ENCODE peak calls at places on chromosomes 6 and 20, in five cellular contexts. One of them, this sample, is unnamed. For H3K36me3, the result is how much of the 10 kb centered on the place peaks cover.

GRCh38 chr20:33373735-33374605 is 27.3 kb downstream of the CDK5RAP1 start:
- DNase-seq in kidney: no peak
- DNase-seq in fibroblast of lung: peak
- DNase-seq in endothelial cell of umbilical vein: peak
- DNase-seq in OCI-LY7: no peak
- DNase-seq in this sample: no peak

GRCh38 chr6:4388675-4389074 is 253.3 kb upstream of the ECI2 start:
- DNase-seq in kidney: no peak
- DNase-seq in fibroblast of lung: no peak
- DNase-seq in endothelial cell of umbilical vein: no peak
- DNase-seq in OCI-LY7: no peak
- DNase-seq in this sample: no peak

GRCh38 chr20:1327241-1327653 is 1.7 kb downstream of the SDCBP2 start:
- DNase-seq in kidney: no peak
- DNase-seq in fibroblast of lung: peak
- DNase-seq in endothelial cell of umbilical vein: peak
- DNase-seq in OCI-LY7: no peak
- DNase-seq in this sample: peak

GRCh38 chr6:167005350-167006159 is 6.4 kb downstream of the CEP43 start:
- DNase-seq in kidney: peak
- DNase-seq in fibroblast of lung: no peak
- DNase-seq in endothelial cell of umbilical vein: no peak
- DNase-seq in OCI-LY7: no peak
- DNase-seq in this sample: no peak

GRCh38 chr6:23994013-23994412 is 132.0 kb upstream of the NRSN1 start:
- DNase-seq in kidney: no peak
- DNase-seq in fibroblast of lung: no peak
- DNase-seq in endothelial cell of umbilical vein: no peak
- DNase-seq in OCI-LY7: no peak
- DNase-seq in this sample: no peak

GRCh38 chr20:45775411-45775810 is 16.3 kb downstream of the WFDC3 start:
- DNase-seq in kidney: no peak
- DNase-seq in fibroblast of lung: no peak
- DNase-seq in endothelial cell of umbilical vein: no peak
- DNase-seq in OCI-LY7: no peak
- DNase-seq in this sample: no peak

GRCh38 chr6:100479180-100480035 is 14.7 kb upstream of the SIM1 start:
- DNase-seq in kidney: no peak
- DNase-seq in fibroblast of lung: peak
- DNase-seq in endothelial cell of umbilical vein: peak
- DNase-seq in OCI-LY7: peak
- DNase-seq in this sample: no peak

GRCh38 chr6:7998103-7998725 is 66.0 kb downstream of the BLOC1S5 start:
- DNase-seq in kidney: no peak
- DNase-seq in fibroblast of lung: peak
- DNase-seq in endothelial cell of umbilical vein: no peak
- DNase-seq in OCI-LY7: no peak
- DNase-seq in this sample: no peak

GRCh38 chr20:24776755-24777271 is 172.3 kb upstream of the CST7 start:
- DNase-seq in kidney: no peak
- DNase-seq in fibroblast of lung: no peak
- DNase-seq in endothelial cell of umbilical vein: no peak
- DNase-seq in OCI-LY7: no peak
- DNase-seq in this sample: peak

GRCh38 chr20:42700423-42700822 is 489.3 kb downstream of the PTPRT start:
- DNase-seq in kidney: no peak
- DNase-seq in fibroblast of lung: no peak
- DNase-seq in endothelial cell of umbilical vein: no peak
- DNase-seq in OCI-LY7: no peak
- DNase-seq in this sample: no peak

GRCh38 chr6:136744889-136745288 is 47.4 kb downstream of the MAP3K5 start:
- DNase-seq in kidney: no peak
- DNase-seq in fibroblast of lung: no peak
- DNase-seq in endothelial cell of umbilical vein: no peak
- DNase-seq in OCI-LY7: no peak
- DNase-seq in this sample: no peak

GRCh38 chr20:62646851-62647520 is 4.7 kb downstream of the SLCO4A1 start:
- DNase-seq in kidney: no peak
- DNase-seq in fibroblast of lung: no peak
- DNase-seq in endothelial cell of umbilical vein: no peak
- DNase-seq in OCI-LY7: peak
- DNase-seq in this sample: no peak

GRCh38 chr6:12570461-12571030 is 146.0 kb upstream of the PHACTR1 start:
- DNase-seq in kidney: no peak
- DNase-seq in fibroblast of lung: no peak
- DNase-seq in endothelial cell of umbilical vein: peak
- DNase-seq in OCI-LY7: no peak
- DNase-seq in this sample: no peak

GRCh38 chr20:39800548-39800947 is 838.4 kb downstream of the DHX35 start:
- DNase-seq in kidney: peak
- DNase-seq in fibroblast of lung: peak
- DNase-seq in endothelial cell of umbilical vein: peak
- DNase-seq in OCI-LY7: no peak
- DNase-seq in this sample: no peak

GRCh38 chr6:140858381-140858971 is 1274.2 kb upstream of the GJE1 start:
- DNase-seq in kidney: no peak
- DNase-seq in fibroblast of lung: no peak
- DNase-seq in endothelial cell of umbilical vein: peak
- DNase-seq in OCI-LY7: no peak
- DNase-seq in this sample: no peak

GRCh38 chr20:53195882-53196610 is 223.9 kb downstream of the TSHZ2 start:
- DNase-seq in kidney: no peak
- DNase-seq in fibroblast of lung: no peak
- DNase-seq in endothelial cell of umbilical vein: no peak
- DNase-seq in OCI-LY7: peak
- DNase-seq in this sample: no peak

GRCh38 chr6:161038229-161039003 is 46.8 kb downstream of the MAP3K4 start:
- DNase-seq in kidney: no peak
- DNase-seq in fibroblast of lung: peak
- DNase-seq in endothelial cell of umbilical vein: peak
- DNase-seq in OCI-LY7: no peak
- DNase-seq in this sample: no peak

GRCh38 chr6:21199246-21199645 is 394.3 kb upstream of the SOX4 start:
- DNase-seq in kidney: no peak
- DNase-seq in fibroblast of lung: no peak
- DNase-seq in endothelial cell of umbilical vein: no peak
- DNase-seq in OCI-LY7: no peak
- DNase-seq in this sample: no peak

GRCh38 chr6:24931752-24932691 is 3.7 kb downstream of the RIPOR2 start:
- DNase-seq in kidney: no peak
- DNase-seq in fibroblast of lung: peak
- DNase-seq in endothelial cell of umbilical vein: peak
- DNase-seq in OCI-LY7: peak
- DNase-seq in this sample: peak

GRCh38 chr6:144551339-144551738 is 266.2 kb downstream of the UTRN start:
- DNase-seq in kidney: no peak
- DNase-seq in fibroblast of lung: no peak
- DNase-seq in endothelial cell of umbilical vein: no peak
- DNase-seq in OCI-LY7: no peak
- DNase-seq in this sample: no peak
- H3K36me3 ChIP-seq in kidney: under half
- H3K36me3 ChIP-seq in fibroblast of lung: under half
- H3K36me3 ChIP-seq in endothelial cell of umbilical vein: under half
- H3K36me3 ChIP-seq in OCI-LY7: under half
- H3K36me3 ChIP-seq in this sample: half or more

DNA sequence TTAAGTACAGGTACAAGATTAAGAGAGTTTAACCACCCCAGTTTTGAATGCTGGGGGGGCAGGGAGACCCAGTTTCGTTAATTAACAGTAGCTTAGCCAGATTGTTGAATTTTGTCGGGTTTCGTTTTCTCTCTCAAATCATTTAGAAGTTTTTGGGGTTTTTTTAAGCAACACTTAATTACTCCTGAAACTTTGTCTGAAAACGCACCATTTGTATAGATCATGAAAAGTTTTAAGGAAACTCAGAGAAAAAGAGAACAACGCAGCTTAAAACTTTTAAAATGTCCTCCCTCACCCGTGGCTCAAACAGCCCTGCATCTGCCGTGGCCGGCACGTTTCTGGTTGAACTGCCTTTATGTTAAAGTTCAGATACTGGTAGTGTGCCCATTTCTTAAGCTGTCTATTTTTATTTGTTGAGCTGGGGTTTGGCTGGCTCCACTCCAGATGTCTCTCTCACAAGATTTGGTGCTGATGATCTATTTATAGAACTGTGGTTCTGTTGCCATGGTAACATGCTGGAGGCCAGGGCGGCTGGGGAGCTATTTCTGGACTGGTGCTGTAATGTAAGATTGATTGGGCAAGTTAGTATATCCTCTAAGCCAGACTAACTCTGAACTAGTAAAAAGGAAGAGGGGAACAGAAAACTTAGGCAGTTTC is 55.1 kb downstream of the GNAS start:
- DNase-seq in kidney: peak
- DNase-seq in fibroblast of lung: peak
- DNase-seq in endothelial cell of umbilical vein: peak
- DNase-seq in OCI-LY7: peak
- DNase-seq in this sample: peak
- H3K36me3 ChIP-seq in kidney: under half
- H3K36me3 ChIP-seq in fibroblast of lung: under half
- H3K36me3 ChIP-seq in endothelial cell of umbilical vein: under half
- H3K36me3 ChIP-seq in OCI-LY7: half or more
- H3K36me3 ChIP-seq in this sample: under half

GRCh38 chr6:158627168-158627939 is 17.2 kb downstream of the DYNLT1 start:
- DNase-seq in kidney: peak
- DNase-seq in fibroblast of lung: no peak
- DNase-seq in endothelial cell of umbilical vein: no peak
- DNase-seq in OCI-LY7: no peak
- DNase-seq in this sample: no peak
- H3K36me3 ChIP-seq in kidney: under half
- H3K36me3 ChIP-seq in fibroblast of lung: under half
- H3K36me3 ChIP-seq in endothelial cell of umbilical vein: under half
- H3K36me3 ChIP-seq in OCI-LY7: under half
- H3K36me3 ChIP-seq in this sample: under half

DNA sequence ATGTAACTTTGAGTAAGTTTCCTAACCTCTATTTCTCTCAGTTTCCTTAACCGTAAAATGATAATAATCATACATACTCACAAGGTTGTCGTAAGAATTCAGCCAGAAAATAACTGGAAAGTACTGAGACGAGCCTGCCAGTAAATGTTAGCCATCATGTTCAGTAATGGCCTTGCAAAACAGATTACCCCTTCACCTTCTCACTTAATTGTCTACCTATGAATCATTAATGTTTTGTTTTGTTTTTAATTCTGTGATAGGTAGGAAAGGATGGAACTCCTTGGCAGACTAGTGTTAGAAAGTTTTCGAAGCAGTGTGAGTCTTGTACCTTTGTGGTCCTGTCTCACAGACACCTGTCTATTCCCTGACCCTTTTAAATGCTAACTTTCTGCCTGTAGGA is 50.6 kb downstream of the MAPK14 start:
- DNase-seq in kidney: no peak
- DNase-seq in fibroblast of lung: no peak
- DNase-seq in endothelial cell of umbilical vein: no peak
- DNase-seq in OCI-LY7: no peak
- DNase-seq in this sample: no peak
- H3K36me3 ChIP-seq in kidney: under half
- H3K36me3 ChIP-seq in fibroblast of lung: under half
- H3K36me3 ChIP-seq in endothelial cell of umbilical vein: under half
- H3K36me3 ChIP-seq in OCI-LY7: half or more
- H3K36me3 ChIP-seq in this sample: half or more

GRCh38 chr20:31833130-31833930 is 12.1 kb downstream of the FOXS1 start:
- DNase-seq in kidney: no peak
- DNase-seq in fibroblast of lung: peak
- DNase-seq in endothelial cell of umbilical vein: peak
- DNase-seq in OCI-LY7: peak
- DNase-seq in this sample: peak

GRCh38 chr20:31835554-31835953 is 9.8 kb downstream of the FOXS1 start:
- DNase-seq in kidney: no peak
- DNase-seq in fibroblast of lung: no peak
- DNase-seq in endothelial cell of umbilical vein: no peak
- DNase-seq in OCI-LY7: no peak
- DNase-seq in this sample: no peak

GRCh38 chr20:31831771-31832306 is 12.7 kb downstream of the MYLK2 start:
- DNase-seq in kidney: no peak
- DNase-seq in fibroblast of lung: no peak
- DNase-seq in endothelial cell of umbilical vein: no peak
- DNase-seq in OCI-LY7: no peak
- DNase-seq in this sample: peak

GRCh38 chr20:31835977-31836852 is 9.2 kb downstream of the FOXS1 start:
- DNase-seq in kidney: peak
- DNase-seq in fibroblast of lung: peak
- DNase-seq in endothelial cell of umbilical vein: peak
- DNase-seq in OCI-LY7: no peak
- DNase-seq in this sample: no peak

DNA sequence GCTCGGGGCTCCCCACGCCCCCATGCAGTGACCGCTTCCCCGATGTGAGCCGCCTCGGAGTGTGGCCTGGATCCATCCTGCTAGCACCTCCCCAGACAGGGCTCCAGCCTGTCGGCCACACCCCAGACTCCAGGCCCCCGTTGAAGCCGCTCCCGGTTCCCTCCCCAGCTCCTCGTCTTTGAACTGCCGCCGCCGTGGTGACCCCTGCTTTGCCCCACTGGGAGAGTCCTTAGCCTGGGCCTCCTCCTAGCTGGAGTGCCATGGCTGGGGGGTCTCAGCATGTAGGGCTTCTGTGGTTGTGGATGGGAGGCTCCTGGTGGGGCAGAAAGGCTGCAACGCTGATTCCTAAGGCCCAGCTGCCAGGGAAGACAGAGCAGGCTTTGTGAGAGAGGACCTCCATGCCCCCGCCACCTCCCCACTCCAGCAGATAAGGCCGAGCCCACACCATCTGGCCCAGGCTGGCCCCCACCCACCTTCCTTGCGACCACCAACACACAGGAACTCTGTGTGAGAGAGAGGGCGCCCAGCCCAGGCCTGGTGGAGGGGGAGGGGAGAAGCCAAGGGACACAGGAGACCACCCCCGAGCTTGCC is 11.4 kb downstream of the FOXS1 start:
- DNase-seq in kidney: no peak
- DNase-seq in fibroblast of lung: no peak
- DNase-seq in endothelial cell of umbilical vein: no peak
- DNase-seq in OCI-LY7: no peak
- DNase-seq in this sample: peak
- H3K36me3 ChIP-seq in kidney: under half
- H3K36me3 ChIP-seq in fibroblast of lung: under half
- H3K36me3 ChIP-seq in endothelial cell of umbilical vein: under half
- H3K36me3 ChIP-seq in OCI-LY7: under half
- H3K36me3 ChIP-seq in this sample: under half

DNA sequence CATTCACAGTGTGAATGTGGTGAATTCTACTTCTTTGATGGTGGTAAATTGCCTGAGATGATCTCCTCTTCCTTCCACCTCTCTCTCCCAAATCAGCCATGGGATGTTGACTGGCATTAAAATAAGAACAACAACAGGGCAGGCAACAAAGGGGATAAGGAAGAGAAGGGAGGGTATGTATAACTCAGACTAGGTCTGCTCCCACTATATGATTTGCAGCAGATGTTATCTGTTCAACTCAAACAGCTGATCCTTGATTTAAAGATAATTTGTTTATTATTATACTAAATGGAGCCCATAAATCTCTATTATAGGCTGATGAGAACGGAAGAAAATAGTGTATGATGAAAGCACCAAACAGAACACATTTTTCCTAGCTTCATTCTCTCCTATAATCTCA is 262.0 kb downstream of the BTBD3 start:
- DNase-seq in kidney: no peak
- DNase-seq in fibroblast of lung: no peak
- DNase-seq in endothelial cell of umbilical vein: no peak
- DNase-seq in OCI-LY7: no peak
- DNase-seq in this sample: no peak
- H3K36me3 ChIP-seq in kidney: under half
- H3K36me3 ChIP-seq in fibroblast of lung: under half
- H3K36me3 ChIP-seq in endothelial cell of umbilical vein: under half
- H3K36me3 ChIP-seq in OCI-LY7: under half
- H3K36me3 ChIP-seq in this sample: under half

This sample was measured in spleen.